ENCODE peak calls at places on chromosomes 1 and 21, in seven cellular contexts. J is aorta, W is stomach, R is IMR-90, I is neuronal stem cell, V is Peyer's patch, F is iPS DF 6.9. M is an unnamed sample. For H3K4me1 and H3K27me3, the result is how much of the 10 kb centered on the place peaks cover.

GRCh38 chr1:36966242-36966641 is 68.1 kb downstream of the GRIK3 start:
- DNase-seq in R (peak), V (no peak), W (no peak), I (peak), J (no peak), F (no peak), M (no peak)

GRCh38 chr1:92992066-92992465 is 30.8 kb upstream of the DIPK1A start:
- DNase-seq in F (no peak), I (no peak), W (no peak), R (peak), J (no peak), V (no peak), M (no peak)

GRCh38 chr1:21290546-21290944 is 282 bp upstream of the ECE1 start:
- DNase-seq in J (no peak), I (no peak), V (peak), R (no peak), F (no peak), W (no peak), M (peak)

GRCh38 chr1:217747156-217747769 is 116.1 kb downstream of the SPATA17 start:
- DNase-seq in I (no peak), J (no peak), W (no peak), F (no peak), R (peak), V (no peak), M (no peak)

GRCh38 chr1:15332952-15333715 is 76.6 kb upstream of the EFHD2 start:
- DNase-seq in I (no peak), W (no peak), V (no peak), R (no peak), F (no peak), J (peak), M (no peak)

GRCh38 chr1:160354388-160354985 is 11.3 kb downstream of the NCSTN start:
- DNase-seq in F (no peak), J (peak), W (no peak), R (peak), I (no peak), V (peak), M (peak)

GRCh38 chr1:226973898-226974543 is 33.9 kb downstream of the COQ8A start:
- DNase-seq in I (no peak), V (peak), J (peak), F (no peak), W (no peak), R (peak), M (no peak)

GRCh38 chr1:25770541-25771245 is 29.3 kb upstream of the SELENON start:
- DNase-seq in V (no peak), F (no peak), I (no peak), R (no peak), W (no peak), J (no peak), M (peak)

GRCh38 chr1:155968670-155969069 is 9.7 kb downstream of the ARHGEF2 start:
- DNase-seq in W (no peak), J (no peak), V (no peak), F (no peak), R (peak), I (no peak), M (no peak)

GRCh38 chr1:84298336-84298687 is 3.2 kb upstream of the SAMD13 start:
- DNase-seq in R (peak), W (peak), F (no peak), V (peak), J (peak), I (no peak), M (peak)

GRCh38 chr1:103529746-103530145 is 4.2 kb downstream of the RNPC3 start:
- DNase-seq in R (peak), W (no peak), V (no peak), F (no peak), J (no peak), I (no peak), M (no peak)

GRCh38 chr1:111140680-111140967 is 601 bp downstream of the CEPT1 start:
- DNase-seq in J (no peak), V (peak), W (peak), F (no peak), I (no peak), R (peak), M (no peak)

GRCh38 chr1:87644500-87645245 is 316.0 kb downstream of the LMO4 start:
- DNase-seq in J (no peak), R (peak), I (no peak), W (no peak), V (no peak), F (no peak), M (no peak)

GRCh38 chr1:35497571-35497970 is 59.6 kb downstream of the KIAA0319L start:
- DNase-seq in I (no peak), J (no peak), F (no peak), R (no peak), V (no peak), W (no peak), M (no peak)

GRCh38 chr1:218752126-218752525 is 407.0 kb downstream of the TGFB2 start:
- DNase-seq in J (no peak), I (no peak), R (no peak), F (no peak), V (no peak), W (no peak), M (no peak)

GRCh38 chr1:87292684-87293493 is 35.8 kb upstream of the LMO4 start:
- DNase-seq in W (peak), J (no peak), F (peak), I (peak), V (peak), R (peak), M (peak)

GRCh38 chr1:32014199-32014936 is 700 bp downstream of the KHDRBS1 start:
- DNase-seq in W (peak), J (peak), F (no peak), R (peak), I (peak), V (peak), M (peak)

GRCh38 chr1:47388548-47389238 is 27.4 kb upstream of the FOXE3 start:
- DNase-seq in R (peak), J (peak), I (peak), W (peak), V (peak), F (peak), M (peak)

GRCh38 chr1:32754282-32755097 is 51.9 kb upstream of the SYNC start:
- DNase-seq in R (peak), F (no peak), W (peak), V (peak), J (no peak), I (peak), M (peak)

GRCh38 chr1:210292276-210292851 is 36.3 kb upstream of the HHAT start:
- DNase-seq in V (peak), W (peak), F (no peak), J (peak), R (no peak), I (peak), M (no peak)

GRCh38 chr1:245621589-245621988 is 466.8 kb downstream of the KIF26B start:
- DNase-seq in I (no peak), R (no peak), V (no peak), J (no peak), W (no peak), F (no peak), M (no peak)

GRCh38 chr21:38438476-38438893 is 59.8 kb downstream of the ERG start:
- DNase-seq in J (peak), W (no peak), R (peak), F (no peak), I (no peak), V (no peak), M (no peak)

GRCh38 chr1:160124709-160125478 is 9.3 kb downstream of the ATP1A2 start:
- DNase-seq in V (no peak), J (peak), I (no peak), W (no peak), F (no peak), R (peak), M (no peak)

DNA sequence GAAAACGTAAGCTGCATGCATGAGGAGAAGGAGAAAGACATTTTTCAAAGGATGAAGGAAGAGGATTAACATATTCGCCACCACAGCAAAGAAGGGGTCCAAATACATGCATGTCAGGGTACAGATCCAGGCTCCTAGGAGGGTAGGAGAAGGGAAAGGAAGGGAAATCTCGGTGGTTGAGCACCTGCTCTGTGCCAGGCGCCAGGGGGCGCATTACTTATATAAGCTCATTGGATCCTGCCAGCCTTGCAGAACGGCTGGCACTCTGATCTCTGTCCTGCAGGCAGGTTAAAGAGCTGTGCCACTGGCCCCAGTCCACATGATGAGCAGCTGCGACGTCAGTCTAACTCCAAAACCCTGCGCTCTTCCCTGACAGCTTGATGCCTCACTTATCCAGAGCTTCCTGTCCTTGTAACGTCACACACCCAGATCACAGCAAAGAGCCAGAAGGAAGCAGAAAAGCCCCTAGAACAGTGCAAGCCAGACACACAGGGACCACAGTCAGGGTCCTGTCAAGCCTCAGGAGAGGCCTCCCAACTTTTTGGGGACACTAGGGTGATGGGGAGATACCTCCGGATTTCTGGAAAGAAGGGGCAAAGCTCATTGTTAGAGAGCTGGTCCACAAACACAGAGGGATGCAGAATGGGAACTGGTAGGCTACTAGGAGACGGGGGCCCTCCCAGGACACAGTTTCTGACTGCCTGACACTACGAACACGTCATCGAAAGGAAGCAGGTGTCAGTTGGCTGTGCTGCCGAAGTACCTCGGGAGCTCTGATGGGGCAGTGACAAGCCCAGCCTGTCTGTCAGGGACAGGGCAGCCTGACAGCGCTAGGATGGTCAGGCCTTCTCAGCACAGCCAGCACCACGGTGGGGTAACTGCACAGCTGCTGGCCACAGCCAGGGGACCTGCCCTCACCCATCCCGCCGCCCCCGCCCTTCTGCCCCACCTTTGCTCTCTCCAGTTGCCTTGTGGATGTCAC is 99.1 kb downstream of the BEND5 start:
- DNase-seq in J (peak), W (peak), F (no peak), R (peak), I (peak), V (peak), M (peak)
- H3K4me1 ChIP-seq in J (under half), W (under half), F (under half), R (under half), I (under half), V (under half), M (under half)

DNA sequence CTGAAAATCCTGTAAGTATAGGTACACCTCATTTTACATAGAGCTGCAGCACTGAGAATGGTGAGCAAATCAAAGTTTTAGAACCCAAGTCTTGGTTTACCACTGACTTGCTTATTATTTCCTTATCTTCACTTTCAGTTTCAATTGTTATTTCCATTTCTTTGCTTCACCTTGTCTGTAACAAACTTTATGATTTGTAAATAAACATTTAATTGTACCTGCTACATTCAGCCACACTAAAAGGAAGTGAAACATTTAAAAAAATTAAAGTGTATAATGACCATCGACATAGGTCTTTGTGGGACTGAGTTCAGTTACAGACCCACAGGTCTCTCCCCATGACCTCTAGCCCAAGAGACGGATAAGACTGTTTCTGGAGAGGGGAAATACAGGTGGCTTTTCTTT is 34.4 kb downstream of the LGR6 start:
- DNase-seq in V (no peak), J (no peak), R (no peak), I (no peak), W (no peak), F (no peak), M (no peak)
- H3K27me3 ChIP-seq in V (under half), J (under half), R (half or more), I (half or more), W (under half), F (under half), M (under half)

GRCh38 chr1:116431870-116432500 is 58.9 kb downstream of the ATP1A1 start:
- DNase-seq in R (no peak), V (no peak), W (no peak), F (no peak), I (no peak), J (no peak), M (no peak)
- H3K27ac ChIP-seq in R (no peak), V (no peak), W (no peak), F (no peak), I (no peak), J (no peak), M (no peak)

GRCh38 chr1:199197695-199198094 is 558.9 kb downstream of the PTPRC start:
- DNase-seq in J (no peak), F (no peak), W (no peak), V (no peak), R (no peak), I (no peak), M (no peak)
- H3K4me1 ChIP-seq in J (under half), F (under half), W (under half), V (under half), R (under half), I (under half), M (under half)

DNA sequence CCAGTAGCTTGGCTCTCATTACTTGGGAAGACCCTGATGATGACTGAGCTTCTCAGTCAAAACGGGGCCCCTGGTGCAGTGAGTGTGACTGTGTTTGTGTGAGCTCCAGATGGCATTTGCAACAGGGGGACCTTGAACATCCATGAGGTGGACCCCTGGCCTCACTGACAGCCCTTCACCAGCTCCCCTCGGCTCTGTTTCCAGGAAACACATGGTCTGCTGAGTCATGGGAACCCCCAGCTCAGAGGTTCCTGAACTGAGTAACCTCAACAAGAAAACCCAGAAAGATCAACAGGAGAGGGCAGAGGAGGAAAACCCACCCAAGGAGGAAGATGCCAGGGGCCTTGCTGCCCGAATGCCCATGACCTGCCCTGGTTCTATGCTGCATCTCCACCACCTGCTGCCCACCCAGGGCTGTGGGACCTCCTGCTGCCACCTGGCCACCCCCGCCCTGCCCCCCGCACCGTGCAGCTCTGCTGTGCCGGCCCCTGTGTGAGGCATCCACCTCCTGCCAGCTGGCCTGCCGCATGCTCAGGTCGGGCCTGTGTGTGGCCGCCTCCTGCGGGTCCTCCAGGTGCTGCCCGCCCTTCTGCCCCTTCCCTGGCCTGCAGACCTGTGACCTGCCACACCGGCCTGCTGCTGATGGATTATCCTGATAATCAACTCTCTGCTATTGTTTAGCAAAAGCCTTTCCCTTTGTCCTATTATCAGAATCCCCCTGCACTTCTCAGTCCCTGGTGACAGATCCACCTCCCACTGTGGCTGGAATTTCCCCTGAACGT is 4.2 kb upstream of the KRTAP12-1 start:
- DNase-seq in I (no peak), W (no peak), V (no peak), F (no peak), J (no peak), R (no peak), M (no peak)
- H3K27me3 ChIP-seq in I (under half), W (under half), V (under half), F (under half), J (under half), R (under half), M (under half)

GRCh38 chr1:193709607-193710006 is 523.2 kb upstream of the B3GALT2 start:
- DNase-seq in J (no peak), V (no peak), F (no peak), W (no peak), I (no peak), R (no peak), M (no peak)
- H3K27ac ChIP-seq in J (no peak), V (no peak), F (no peak), W (no peak), I (no peak), R (no peak), M (no peak)

DNA sequence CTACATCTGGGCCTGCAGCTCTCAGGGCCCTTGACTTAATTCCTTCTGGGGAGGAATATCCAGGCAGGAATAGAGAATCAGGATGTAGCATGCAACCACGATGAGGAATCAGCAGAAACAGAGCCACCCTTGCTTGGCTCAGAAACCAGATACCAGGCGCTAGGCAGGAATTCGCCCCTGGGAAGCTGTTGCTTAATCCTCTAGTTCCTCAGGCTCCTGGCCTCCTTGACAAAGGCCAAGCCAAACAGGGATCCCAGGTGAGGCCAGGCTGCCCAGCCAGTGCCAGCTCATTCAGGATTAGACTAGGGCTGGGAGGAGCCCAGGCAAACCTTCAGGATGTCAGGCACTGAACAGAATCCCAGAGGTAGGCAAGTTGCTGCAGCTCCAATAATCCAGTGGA is 48.2 kb upstream of the IRF2BP2 start:
- DNase-seq in F (no peak), W (peak), I (no peak), R (peak), J (no peak), V (peak), M (no peak)
- H3K4me1 ChIP-seq in F (under half), W (under half), I (under half), R (under half), J (under half), V (under half), M (under half)

GRCh38 chr1:118983558-118984021 is 4.6 kb downstream of the TBX15 start:
- DNase-seq in I (no peak), W (no peak), F (no peak), J (no peak), R (no peak), V (no peak), M (no peak)
- H3K27me3 ChIP-seq in I (half or more), W (half or more), F (half or more), J (under half), R (half or more), V (under half), M (under half)

DNA sequence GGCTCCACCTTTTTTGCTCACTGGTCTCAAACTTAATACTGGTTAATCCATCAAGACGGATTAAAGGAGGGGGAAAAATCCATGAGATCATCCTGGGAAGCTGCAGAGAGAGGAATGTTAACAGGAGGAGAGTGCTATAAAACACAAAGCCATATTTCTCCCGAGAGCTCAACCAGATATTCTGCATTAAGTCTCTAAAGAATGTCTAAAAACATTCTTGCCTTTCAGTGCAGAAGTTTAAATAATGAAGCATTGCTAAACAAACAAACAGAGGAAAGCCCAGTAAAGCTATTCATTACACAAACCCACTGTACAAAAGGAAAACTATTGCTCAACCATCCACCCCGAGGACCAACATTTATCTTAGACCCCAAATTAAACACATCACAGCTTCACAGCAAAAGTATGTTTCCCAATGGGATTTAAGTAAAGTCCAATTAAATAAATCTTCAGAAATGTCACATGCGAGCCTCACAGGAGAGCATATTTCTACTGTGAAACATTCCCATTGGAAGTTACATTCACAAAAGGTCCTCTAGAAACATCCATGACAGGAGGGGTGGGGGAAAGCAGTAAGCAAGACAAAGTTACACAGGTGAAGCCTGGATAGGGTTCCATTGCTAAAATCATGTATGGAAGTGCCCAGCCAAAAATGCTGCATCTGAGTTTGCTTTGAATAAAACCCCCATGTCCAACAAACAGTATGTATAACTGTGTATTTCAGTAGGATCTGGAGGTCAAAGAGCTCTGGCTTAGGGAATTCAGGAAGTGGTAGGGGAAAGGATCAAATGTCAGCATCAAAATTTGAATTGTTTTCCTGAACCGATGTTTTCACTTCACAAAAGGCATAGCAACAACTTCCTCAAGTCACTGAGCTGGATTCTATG is 23.3 kb downstream of the DUSP10 start:
- DNase-seq in J (no peak), W (no peak), F (no peak), R (peak), V (no peak), I (no peak), M (no peak)
- H3K27ac ChIP-seq in J (no peak), W (peak), F (no peak), R (peak), V (peak), I (no peak), M (no peak)

GRCh38 chr1:100474838-100475237 is 63.1 kb upstream of the GPR88 start:
- DNase-seq in W (no peak), R (peak), V (no peak), F (no peak), I (no peak), J (no peak), M (no peak)
- H3K4me1 ChIP-seq in W (under half), R (under half), V (under half), F (under half), I (under half), J (under half), M (under half)